ENCODE peak calls at places on chromosomes 4 and X, in nine cellular contexts. J is stimulated activated CD4-positive, alpha-beta T cell treated with anti-CD3 and anti-CD28 coated beads, TNF-alpha, amount 100 ng/mL, for 24 hours; D is mammary epithelial cell; P is osteoblast; W is RPMI7951; I is naive thymus-derived CD4-positive, alpha-beta T cell; U is activated naive CD4-positive, alpha-beta T cell treated with anti-CD3 and anti-CD28 coated beads, Interleukin-2, amount 50 U/mL, for 16 hours; Q is activated CD4-positive, alpha-beta T cell treated with anti-CD3 and anti-CD28 coated beads, Interleukin-2, amount 10 ng/mL, durations not matched to agents 7 days and 5 days; G is NCI-H1930. H is an unnamed sample.

GRCh38 chrX:108347800-108348199 is 90.4 kb downstream of the COL4A6 start:
- DNase-seq in J (no peak), D (no peak), P (no peak), W (no peak), I (no peak), U (no peak), Q (no peak), G (peak), H (no peak)

GRCh38 chrX:6021316-6022091 is 207.2 kb downstream of the NLGN4X start:
- DNase-seq in J (peak), D (peak), P (no peak), W (peak), I (no peak), U (no peak), Q (peak), G (peak), H (peak)

GRCh38 chr4:7192252-7193039 is at the start of gene SORCS2:
- DNase-seq in J (peak), D (no peak), P (peak), W (peak), I (no peak), U (peak), Q (peak), G (peak), H (peak)

GRCh38 chrX:69137371-69137881 is 27.8 kb downstream of the PJA1 start:
- DNase-seq in J (no peak), D (no peak), P (peak), W (peak), I (no peak), U (no peak), Q (no peak), G (no peak), H (no peak)

GRCh38 chrX:73852022-73852421 is 289.0 kb downstream of the CHIC1 start:
- DNase-seq in J (no peak), D (no peak), P (no peak), W (no peak), I (no peak), U (no peak), Q (no peak), G (no peak), H (no peak)

GRCh38 chrX:120604359-120604782 is 470 bp downstream of the MCTS1 start:
- DNase-seq in J (peak), D (peak), P (peak), W (peak), I (peak), U (peak), Q (peak), G (no peak), H (peak)

GRCh38 chr4:85570388-85570787 is 95.4 kb downstream of the ARHGAP24 start:
- DNase-seq in J (no peak), D (no peak), P (no peak), W (no peak), I (no peak), U (no peak), Q (no peak), G (no peak), H (no peak)

GRCh38 chrX:136157187-136157586 is 9.9 kb downstream of the FHL1 start:
- DNase-seq in J (no peak), D (no peak), P (no peak), W (no peak), I (no peak), U (no peak), Q (no peak), G (no peak), H (no peak)

GRCh38 chr4:40514409-40515025 is 115.1 kb downstream of the RBM47 start:
- DNase-seq in J (no peak), D (no peak), P (no peak), W (no peak), I (no peak), U (no peak), Q (no peak), G (no peak), H (peak)

GRCh38 chr4:63556332-63556731 is 852.9 kb downstream of the TECRL start:
- DNase-seq in J (no peak), D (no peak), P (no peak), W (no peak), I (no peak), U (no peak), Q (no peak), G (no peak), H (no peak)

GRCh38 chr4:74638001-74638400 is 156.3 kb downstream of the BTC start:
- DNase-seq in J (no peak), D (no peak), P (no peak), W (no peak), I (no peak), U (no peak), Q (no peak), G (no peak), H (peak)

GRCh38 chr4:42482516-42483327 is 85.4 kb downstream of the SHISA3 start:
- DNase-seq in J (no peak), D (no peak), P (no peak), W (no peak), I (no peak), U (no peak), Q (no peak), G (no peak), H (peak)

GRCh38 chr4:118904935-118905334 is 16.3 kb downstream of the SYNPO2 start:
- DNase-seq in J (no peak), D (no peak), P (no peak), W (no peak), I (no peak), U (no peak), Q (no peak), G (no peak), H (peak)

GRCh38 chr4:99400831-99401230 is 34.3 kb downstream of the ADH7 start:
- DNase-seq in J (no peak), D (no peak), P (no peak), W (no peak), I (no peak), U (no peak), Q (no peak), G (no peak), H (no peak)

GRCh38 chr4:74223801-74224200 is 65.9 kb downstream of the MTHFD2L start:
- DNase-seq in J (no peak), D (peak), P (no peak), W (peak), I (no peak), U (no peak), Q (no peak), G (no peak), H (no peak)

GRCh38 chr4:113738251-113738650 is 23.3 kb downstream of the CAMK2D start:
- DNase-seq in J (no peak), D (peak), P (no peak), W (peak), I (no peak), U (no peak), Q (no peak), G (peak), H (no peak)

GRCh38 chrX:27583976-27584375 is 6.2 kb upstream of the DCAF8L2 start:
- DNase-seq in J (no peak), D (peak), P (no peak), W (no peak), I (no peak), U (no peak), Q (no peak), G (no peak), H (no peak)

GRCh38 chr4:183349673-183350072 is 27.4 kb upstream of the CLDN24 start:
- DNase-seq in J (no peak), D (peak), P (no peak), W (peak), I (no peak), U (no peak), Q (no peak), G (no peak), H (no peak)

GRCh38 chr4:65083076-65083475 is 587.2 kb downstream of the EPHA5 start:
- DNase-seq in J (no peak), D (no peak), P (no peak), W (no peak), I (no peak), U (no peak), Q (no peak), G (no peak), H (no peak)

GRCh38 chrX:22135994-22136684 is 104.0 kb downstream of the PHEX start:
- DNase-seq in J (no peak), D (peak), P (peak), W (peak), I (peak), U (no peak), Q (peak), G (peak), H (peak)

GRCh38 chr4:148962539-148963290 is 520.5 kb upstream of the NR3C2 start:
- DNase-seq in J (no peak), D (peak), P (no peak), W (peak), I (no peak), U (no peak), Q (no peak), G (no peak), H (no peak)

GRCh38 chr4:56129431-56129861 is 180.7 kb downstream of the CEP135 start:
- DNase-seq in J (peak), D (peak), P (no peak), W (no peak), I (no peak), U (peak), Q (peak), G (no peak), H (peak)

GRCh38 chr4:109691411-109691920 is 11.8 kb downstream of the CASP6 start:
- DNase-seq in J (no peak), D (peak), P (no peak), W (no peak), I (no peak), U (no peak), Q (no peak), G (no peak), H (no peak)

H was measured in NCI-H82.